ENCODE peak calls at places on chromosomes 7 and 10, in six cellular contexts. R is astrocyte of the spinal cord, S is fibroblast of the aortic adventitia, L is neural progenitor cell, T is astrocyte, N is left lung. Z is an unnamed sample.

GRCh38 chr10:37860494-37861190 is 3.2 kb upstream of the ZNF248 start:
- DNase-seq in R (peak; percentile 53), S (peak; percentile 49), L (no peak), T (peak; percentile 53), N (no peak), Z (peak; percentile 31)

GRCh38 chr7:14197280-14197679 is 207.8 kb upstream of the ETV1 start:
- DNase-seq in R (peak; percentile 62), S (peak; percentile 52), L (no peak), T (peak; percentile 21), N (no peak), Z (no peak)

GRCh38 chr7:106891545-106892410 is 26.7 kb downstream of the PIK3CG start:
- DNase-seq in R (no peak), S (no peak), L (peak; percentile 26), T (no peak), N (no peak), Z (no peak)

GRCh38 chr7:27214587-27214950 is 14.7 kb upstream of the HOXA13 start:
- DNase-seq in R (no peak), S (no peak), L (no peak), T (no peak), N (no peak), Z (no peak)

GRCh38 chr7:7861211-7861633 is 107.4 kb upstream of the GLCCI1 start:
- DNase-seq in R (peak; percentile 83), S (peak; percentile 60), L (no peak), T (peak; percentile 86), N (no peak), Z (no peak)

GRCh38 chr7:35549781-35550180 is 145.2 kb downstream of the HERPUD2 start:
- DNase-seq in R (no peak), S (no peak), L (no peak), T (no peak), N (no peak), Z (no peak)

GRCh38 chr7:99314504-99314903 is 11.2 kb upstream of the ARPC1A start:
- DNase-seq in R (no peak), S (no peak), L (no peak), T (no peak), N (no peak), Z (no peak)

GRCh38 chr10:99630439-99630838 is 10.2 kb upstream of the SLC25A28 start:
- DNase-seq in R (peak; percentile 39), S (peak; percentile 83), L (peak; percentile 14), T (peak; percentile 42), N (no peak), Z (no peak)

GRCh38 chr10:74987339-74988054 is 124.0 kb upstream of the SAMD8 start:
- DNase-seq in R (no peak), S (peak; percentile 76), L (no peak), T (peak; percentile 44), N (no peak), Z (no peak)

GRCh38 chr10:114499630-114500190 is 95.4 kb upstream of the AFAP1L2 start:
- DNase-seq in R (no peak), S (no peak), L (no peak), T (no peak), N (no peak), Z (peak; percentile 77)

GRCh38 chr7:142025896-142026295 is 30.2 kb downstream of the MGAM start:
- DNase-seq in R (peak; percentile 19), S (peak; percentile 27), L (no peak), T (peak; percentile 41), N (no peak), Z (no peak)

GRCh38 chr7:74012842-74013249 is 15.1 kb upstream of the ELN start:
- DNase-seq in R (no peak), S (peak; percentile 32), L (no peak), T (peak; percentile 42), N (no peak), Z (peak; percentile 62)

GRCh38 chr7:112173214-112173905 is 32.8 kb downstream of the DOCK4 start:
- DNase-seq in R (no peak), S (no peak), L (no peak), T (no peak), N (no peak), Z (no peak)

GRCh38 chr7:138866353-138866752 is 68.4 kb upstream of the ATP6V0A4 start:
- DNase-seq in R (no peak), S (no peak), L (no peak), T (no peak), N (no peak), Z (no peak)

GRCh38 chr10:60189861-60190475 is 199.7 kb downstream of the ANK3 start:
- DNase-seq in R (no peak), S (no peak), L (no peak), T (no peak), N (no peak), Z (no peak)

GRCh38 chr7:30276203-30276900 is 8.0 kb upstream of the ZNRF2 start:
- DNase-seq in R (peak; percentile 59), S (peak; percentile 73), L (peak; percentile 76), T (peak; percentile 30), N (no peak), Z (no peak)

GRCh38 chr7:139482662-139483466 is 609 bp downstream of the KLRG2 start:
- DNase-seq in R (no peak), S (no peak), L (peak; percentile 70), T (no peak), N (peak; percentile 82), Z (no peak)

DNA sequence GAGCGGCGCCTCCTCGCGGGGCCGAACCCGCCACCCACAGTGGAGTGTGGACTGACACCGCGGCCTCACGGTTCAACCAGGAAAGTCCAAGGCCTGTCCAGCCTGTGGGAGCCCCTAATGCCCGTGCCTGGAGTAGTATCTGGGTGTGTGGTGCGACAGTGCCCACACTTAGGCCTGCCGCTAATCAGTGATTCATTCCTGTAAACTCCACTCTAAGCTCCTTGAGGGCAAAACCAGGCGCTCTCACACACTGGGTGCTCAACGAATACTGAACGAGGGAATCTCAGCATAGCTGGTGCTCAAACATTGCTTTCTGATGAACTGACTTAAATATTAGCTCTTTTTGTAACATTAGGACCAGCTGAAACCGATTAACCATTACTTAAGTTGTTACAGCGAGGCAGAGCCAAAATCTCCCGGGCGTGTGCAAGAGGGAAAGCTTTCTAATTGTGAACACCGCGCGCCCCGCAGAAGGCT is 573 bp upstream of the GSDME start:
- DNase-seq in R (peak; percentile 49), S (peak; percentile 60), L (peak; percentile 21), T (peak; percentile 42), N (no peak), Z (no peak)
- TF ChIP-seq CTCF in R (no peak), S (no peak), L (no peak), T (no peak), N (no peak), Z (no peak)

DNA sequence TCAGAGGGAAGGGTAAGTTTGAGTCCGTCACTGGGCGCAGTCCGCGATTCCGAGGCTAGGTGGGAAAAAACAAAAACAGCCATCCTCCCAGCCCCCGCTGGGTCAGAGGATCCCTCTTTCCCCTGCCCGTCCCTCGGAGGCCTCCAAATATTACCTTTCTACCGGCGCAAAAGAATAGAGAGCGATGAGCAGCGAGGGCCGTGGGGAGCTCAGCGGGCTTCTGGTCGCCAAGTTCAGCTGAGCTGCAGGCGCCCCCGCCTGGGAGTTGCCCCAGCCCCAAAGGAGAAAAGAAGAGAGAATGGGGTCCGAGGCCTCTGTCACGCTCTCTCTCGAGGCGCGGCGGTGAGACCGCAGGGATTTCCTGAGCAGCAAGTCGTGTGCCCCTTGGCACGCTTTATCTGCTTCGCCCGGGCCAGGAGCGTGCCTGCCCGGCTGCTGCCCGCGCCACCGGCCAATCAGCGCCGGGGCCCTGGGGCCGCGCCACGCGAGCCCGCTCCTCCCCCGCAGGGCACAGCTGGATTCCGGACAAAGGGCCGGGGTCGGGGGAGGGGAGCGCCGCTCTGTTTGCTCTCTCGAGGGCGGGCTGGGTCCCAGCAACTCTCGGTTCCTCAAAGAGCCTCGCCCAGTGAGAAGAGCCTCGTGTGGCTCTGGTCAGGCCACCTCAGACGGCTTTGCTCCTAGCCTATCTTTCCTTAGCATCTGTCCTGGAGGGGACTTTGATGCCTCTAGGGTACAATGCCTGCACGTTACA is at the start of gene NEUROG3:
- DNase-seq in R (no peak), S (no peak), L (peak; percentile 65), T (no peak), N (no peak), Z (no peak)
- H3K4me3 ChIP-seq in R (no peak within 1 kb of the TSS), S (no peak within 1 kb of the TSS), L (peak within 1 kb of the TSS; percentile 38), T (no peak within 1 kb of the TSS), N (peak within 1 kb of the TSS; percentile 8), Z (peak within 1 kb of the TSS; percentile 28)

DNA sequence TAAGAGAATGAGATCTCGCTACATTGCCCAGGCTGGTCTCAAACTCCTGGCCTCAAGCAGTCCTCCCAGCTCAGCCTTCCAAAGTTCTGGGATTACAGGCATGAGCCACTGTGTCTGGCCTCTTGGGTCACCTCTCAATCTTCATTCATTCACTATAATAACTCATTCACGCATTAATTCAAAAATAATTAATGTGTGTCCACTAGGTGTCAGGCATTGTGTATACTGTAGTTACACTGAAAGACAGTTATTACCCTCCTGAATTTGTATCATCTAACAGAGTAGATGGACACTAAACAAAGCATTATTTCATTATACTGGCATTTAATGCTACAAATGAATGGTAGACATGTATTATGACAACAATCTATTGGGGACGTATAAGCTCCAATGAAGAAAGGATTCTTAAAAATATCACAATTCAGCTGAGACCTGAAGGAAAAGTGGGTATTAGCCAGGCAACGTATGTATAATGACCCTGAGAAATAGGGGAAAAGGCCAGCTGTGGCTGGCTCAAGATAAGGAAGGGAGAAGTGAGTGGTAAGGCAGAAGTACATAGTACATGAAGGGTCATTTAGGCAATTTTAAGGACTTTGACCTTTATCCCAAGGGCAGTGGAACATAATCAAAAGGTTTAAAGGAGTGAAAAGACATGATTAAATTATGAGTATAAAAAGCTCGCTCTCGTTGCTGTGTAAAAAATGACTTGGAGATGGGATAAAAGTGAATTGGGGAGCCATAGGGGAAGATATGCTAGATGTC is 150.7 kb downstream of the BTAF1 start:
- DNase-seq in R (no peak), S (peak; percentile 15), L (no peak), T (no peak), N (no peak), Z (no peak)
- TF ChIP-seq CTCF in R (no peak), S (no peak), L (no peak), T (peak; percentile 10), N (peak; percentile 11), Z (no peak)

GRCh38 chr10:122012731-122013130 is 23.8 kb downstream of the TACC2 start:
- DNase-seq in R (no peak), S (no peak), L (no peak), T (no peak), N (no peak), Z (no peak)
- H3K4me3 ChIP-seq in R (no peak overlapping the region), S (no peak overlapping the region), L (no peak overlapping the region), T (no peak overlapping the region), N (no peak overlapping the region), Z (no peak overlapping the region)

DNA sequence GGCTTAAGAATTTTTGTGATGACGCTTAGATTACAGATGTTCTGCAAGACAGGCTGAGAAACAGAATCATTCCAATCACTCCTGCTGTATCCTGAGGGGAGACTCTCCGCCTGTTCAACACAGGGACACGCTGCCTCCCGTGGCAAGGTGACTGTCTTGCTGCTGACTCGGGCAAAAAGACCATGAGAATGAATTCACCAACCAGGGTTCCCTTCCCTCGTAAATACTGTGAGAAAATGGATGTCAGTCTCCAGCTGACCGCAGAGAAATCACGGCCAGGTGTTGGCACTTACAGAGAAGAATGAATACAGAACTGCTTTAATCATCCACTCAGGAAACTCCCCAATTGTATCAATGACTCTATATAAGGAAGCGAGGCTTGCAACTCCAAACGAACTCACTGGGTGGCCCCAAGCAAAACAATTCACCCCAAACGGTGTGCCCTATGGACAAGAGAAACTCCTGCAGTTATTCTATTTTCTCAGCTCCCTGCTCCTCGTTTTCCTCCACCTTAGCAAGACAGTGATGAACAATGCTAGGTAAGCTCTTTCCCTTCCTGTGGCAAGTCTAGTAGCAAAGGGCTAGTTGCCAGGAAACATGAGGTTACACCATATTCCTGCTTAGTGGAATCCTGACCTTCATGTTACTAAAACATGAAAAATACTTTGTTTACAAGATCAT is 22.8 kb downstream of the GNA12 start:
- DNase-seq in R (peak; percentile 77), S (peak; percentile 85), L (peak; percentile 53), T (peak; percentile 90), N (no peak), Z (no peak)
- TF ChIP-seq CTCF in R (no peak), S (no peak), L (peak; percentile 12), T (no peak), N (no peak), Z (no peak)